ENCODE peak calls at places on chromosomes 4 and X, in ten cellular contexts. One of them, this sample, is unnamed.

GRCh38 chrX:69493193-69493592 is 10.9 kb upstream of the NALF2 start:
- DNase-seq in choroid plexus epithelial cell: peak
- DNase-seq in iris pigment epithelial cell: no peak
- DNase-seq in coronary artery: no peak
- DNase-seq in EL: no peak
- DNase-seq in upper lobe of right lung: no peak
- DNase-seq in stimulated activated CD4-positive, alpha-beta T cell treated with anti-CD3 and anti-CD28 coated beads, Interleukin-15, amount 100 ng/mL, for 1 hour: no peak
- DNase-seq in fibroblast of the aortic adventitia: peak
- DNase-seq in stomach: peak
- DNase-seq in GM23248: peak
- DNase-seq in this sample: peak

GRCh38 chrX:139739138-139739537 is 31.2 kb upstream of the MCF2 start:
- DNase-seq in EL: peak
- DNase-seq in coronary artery: no peak
- DNase-seq in fibroblast of the aortic adventitia: peak
- DNase-seq in GM23248: peak
- DNase-seq in upper lobe of right lung: no peak
- DNase-seq in iris pigment epithelial cell: peak
- DNase-seq in stomach: no peak
- DNase-seq in choroid plexus epithelial cell: no peak
- DNase-seq in stimulated activated CD4-positive, alpha-beta T cell treated with anti-CD3 and anti-CD28 coated beads, Interleukin-15, amount 100 ng/mL, for 1 hour: no peak
- DNase-seq in this sample: no peak

GRCh38 chr4:742742-743311 is 37.2 kb downstream of the PCGF3 start:
- DNase-seq in iris pigment epithelial cell: peak
- DNase-seq in stimulated activated CD4-positive, alpha-beta T cell treated with anti-CD3 and anti-CD28 coated beads, Interleukin-15, amount 100 ng/mL, for 1 hour: peak
- DNase-seq in GM23248: peak
- DNase-seq in upper lobe of right lung: peak
- DNase-seq in stomach: peak
- DNase-seq in EL: peak
- DNase-seq in choroid plexus epithelial cell: peak
- DNase-seq in coronary artery: no peak
- DNase-seq in fibroblast of the aortic adventitia: peak
- DNase-seq in this sample: peak

GRCh38 chrX:71282514-71283408 is 674 bp upstream of the NONO start:
- DNase-seq in upper lobe of right lung: no peak
- DNase-seq in GM23248: peak
- DNase-seq in coronary artery: no peak
- DNase-seq in choroid plexus epithelial cell: peak
- DNase-seq in fibroblast of the aortic adventitia: no peak
- DNase-seq in stimulated activated CD4-positive, alpha-beta T cell treated with anti-CD3 and anti-CD28 coated beads, Interleukin-15, amount 100 ng/mL, for 1 hour: peak
- DNase-seq in EL: no peak
- DNase-seq in stomach: no peak
- DNase-seq in iris pigment epithelial cell: peak
- DNase-seq in this sample: peak

GRCh38 chrX:31705816-31706215 is 634.0 kb upstream of the FTHL17 start:
- DNase-seq in coronary artery: no peak
- DNase-seq in stomach: no peak
- DNase-seq in choroid plexus epithelial cell: no peak
- DNase-seq in upper lobe of right lung: no peak
- DNase-seq in GM23248: no peak
- DNase-seq in fibroblast of the aortic adventitia: no peak
- DNase-seq in EL: no peak
- DNase-seq in iris pigment epithelial cell: no peak
- DNase-seq in stimulated activated CD4-positive, alpha-beta T cell treated with anti-CD3 and anti-CD28 coated beads, Interleukin-15, amount 100 ng/mL, for 1 hour: no peak
- DNase-seq in this sample: no peak

GRCh38 chr4:30950737-30951136 is 230.6 kb downstream of the PCDH7 start:
- DNase-seq in stimulated activated CD4-positive, alpha-beta T cell treated with anti-CD3 and anti-CD28 coated beads, Interleukin-15, amount 100 ng/mL, for 1 hour: no peak
- DNase-seq in coronary artery: no peak
- DNase-seq in EL: peak
- DNase-seq in iris pigment epithelial cell: no peak
- DNase-seq in choroid plexus epithelial cell: no peak
- DNase-seq in GM23248: no peak
- DNase-seq in upper lobe of right lung: no peak
- DNase-seq in stomach: no peak
- DNase-seq in fibroblast of the aortic adventitia: no peak
- DNase-seq in this sample: no peak

GRCh38 chr4:95092762-95093161 is 335.0 kb downstream of the BMPR1B start:
- DNase-seq in fibroblast of the aortic adventitia: no peak
- DNase-seq in coronary artery: no peak
- DNase-seq in upper lobe of right lung: no peak
- DNase-seq in EL: no peak
- DNase-seq in stimulated activated CD4-positive, alpha-beta T cell treated with anti-CD3 and anti-CD28 coated beads, Interleukin-15, amount 100 ng/mL, for 1 hour: no peak
- DNase-seq in GM23248: peak
- DNase-seq in choroid plexus epithelial cell: no peak
- DNase-seq in stomach: no peak
- DNase-seq in iris pigment epithelial cell: no peak
- DNase-seq in this sample: no peak

GRCh38 chrX:118974908-118975671 is 672 bp downstream of the LONRF3 start:
- DNase-seq in iris pigment epithelial cell: peak
- DNase-seq in EL: peak
- DNase-seq in coronary artery: peak
- DNase-seq in fibroblast of the aortic adventitia: no peak
- DNase-seq in upper lobe of right lung: peak
- DNase-seq in GM23248: peak
- DNase-seq in choroid plexus epithelial cell: no peak
- DNase-seq in stimulated activated CD4-positive, alpha-beta T cell treated with anti-CD3 and anti-CD28 coated beads, Interleukin-15, amount 100 ng/mL, for 1 hour: peak
- DNase-seq in stomach: peak
- DNase-seq in this sample: peak

GRCh38 chr4:39977489-39978377 is at the start of gene PDS5A:
- DNase-seq in EL: peak
- DNase-seq in stimulated activated CD4-positive, alpha-beta T cell treated with anti-CD3 and anti-CD28 coated beads, Interleukin-15, amount 100 ng/mL, for 1 hour: peak
- DNase-seq in stomach: peak
- DNase-seq in fibroblast of the aortic adventitia: peak
- DNase-seq in choroid plexus epithelial cell: peak
- DNase-seq in coronary artery: peak
- DNase-seq in upper lobe of right lung: peak
- DNase-seq in GM23248: peak
- DNase-seq in iris pigment epithelial cell: peak
- DNase-seq in this sample: peak

GRCh38 chrX:124736553-124737240 is 390.3 kb downstream of the SH2D1A start:
- DNase-seq in GM23248: no peak
- DNase-seq in stimulated activated CD4-positive, alpha-beta T cell treated with anti-CD3 and anti-CD28 coated beads, Interleukin-15, amount 100 ng/mL, for 1 hour: peak
- DNase-seq in upper lobe of right lung: no peak
- DNase-seq in fibroblast of the aortic adventitia: no peak
- DNase-seq in EL: no peak
- DNase-seq in choroid plexus epithelial cell: no peak
- DNase-seq in iris pigment epithelial cell: no peak
- DNase-seq in coronary artery: peak
- DNase-seq in stomach: no peak
- DNase-seq in this sample: no peak

GRCh38 chrX:153944140-153944799 is at the start of gene RENBP:
- DNase-seq in stomach: peak
- DNase-seq in upper lobe of right lung: peak
- DNase-seq in EL: no peak
- DNase-seq in choroid plexus epithelial cell: no peak
- DNase-seq in GM23248: no peak
- DNase-seq in iris pigment epithelial cell: no peak
- DNase-seq in fibroblast of the aortic adventitia: no peak
- DNase-seq in stimulated activated CD4-positive, alpha-beta T cell treated with anti-CD3 and anti-CD28 coated beads, Interleukin-15, amount 100 ng/mL, for 1 hour: no peak
- DNase-seq in coronary artery: no peak
- DNase-seq in this sample: peak

GRCh38 chr4:2742081-2742822 is 13.9 kb downstream of the TNIP2 start:
- DNase-seq in GM23248: no peak
- DNase-seq in stimulated activated CD4-positive, alpha-beta T cell treated with anti-CD3 and anti-CD28 coated beads, Interleukin-15, amount 100 ng/mL, for 1 hour: no peak
- DNase-seq in upper lobe of right lung: peak
- DNase-seq in coronary artery: no peak
- DNase-seq in stomach: no peak
- DNase-seq in iris pigment epithelial cell: no peak
- DNase-seq in EL: no peak
- DNase-seq in choroid plexus epithelial cell: no peak
- DNase-seq in fibroblast of the aortic adventitia: no peak
- DNase-seq in this sample: no peak

GRCh38 chrX:129961180-129962083 is 21.0 kb upstream of the BCORL1 start:
- DNase-seq in fibroblast of the aortic adventitia: no peak
- DNase-seq in coronary artery: no peak
- DNase-seq in iris pigment epithelial cell: peak
- DNase-seq in stomach: peak
- DNase-seq in choroid plexus epithelial cell: no peak
- DNase-seq in GM23248: peak
- DNase-seq in upper lobe of right lung: peak
- DNase-seq in EL: peak
- DNase-seq in stimulated activated CD4-positive, alpha-beta T cell treated with anti-CD3 and anti-CD28 coated beads, Interleukin-15, amount 100 ng/mL, for 1 hour: peak
- DNase-seq in this sample: peak

GRCh38 chr4:158604369-158604768 is 67.3 kb downstream of the C4orf46 start:
- DNase-seq in choroid plexus epithelial cell: no peak
- DNase-seq in stimulated activated CD4-positive, alpha-beta T cell treated with anti-CD3 and anti-CD28 coated beads, Interleukin-15, amount 100 ng/mL, for 1 hour: no peak
- DNase-seq in coronary artery: no peak
- DNase-seq in EL: no peak
- DNase-seq in upper lobe of right lung: no peak
- DNase-seq in GM23248: no peak
- DNase-seq in iris pigment epithelial cell: no peak
- DNase-seq in fibroblast of the aortic adventitia: no peak
- DNase-seq in stomach: no peak
- DNase-seq in this sample: no peak

GRCh38 chr4:73257995-73258667 is 467 bp downstream of the ANKRD17 start:
- DNase-seq in coronary artery: no peak
- DNase-seq in iris pigment epithelial cell: peak
- DNase-seq in stomach: no peak
- DNase-seq in GM23248: peak
- DNase-seq in upper lobe of right lung: no peak
- DNase-seq in stimulated activated CD4-positive, alpha-beta T cell treated with anti-CD3 and anti-CD28 coated beads, Interleukin-15, amount 100 ng/mL, for 1 hour: no peak
- DNase-seq in fibroblast of the aortic adventitia: peak
- DNase-seq in choroid plexus epithelial cell: peak
- DNase-seq in EL: peak
- DNase-seq in this sample: peak

GRCh38 chr4:187603093-187603395 is 392.5 kb upstream of the ZFP42 start:
- DNase-seq in upper lobe of right lung: no peak
- DNase-seq in choroid plexus epithelial cell: peak
- DNase-seq in coronary artery: no peak
- DNase-seq in fibroblast of the aortic adventitia: peak
- DNase-seq in stimulated activated CD4-positive, alpha-beta T cell treated with anti-CD3 and anti-CD28 coated beads, Interleukin-15, amount 100 ng/mL, for 1 hour: no peak
- DNase-seq in iris pigment epithelial cell: peak
- DNase-seq in GM23248: peak
- DNase-seq in stomach: no peak
- DNase-seq in EL: peak
- DNase-seq in this sample: no peak

GRCh38 chr4:151692821-151693504 is 67.8 kb downstream of the GATB start:
- DNase-seq in choroid plexus epithelial cell: no peak
- DNase-seq in stimulated activated CD4-positive, alpha-beta T cell treated with anti-CD3 and anti-CD28 coated beads, Interleukin-15, amount 100 ng/mL, for 1 hour: no peak
- DNase-seq in iris pigment epithelial cell: no peak
- DNase-seq in coronary artery: no peak
- DNase-seq in upper lobe of right lung: no peak
- DNase-seq in fibroblast of the aortic adventitia: no peak
- DNase-seq in stomach: no peak
- DNase-seq in EL: no peak
- DNase-seq in GM23248: no peak
- DNase-seq in this sample: peak

GRCh38 chrX:111352424-111352823 is 59.6 kb downstream of the DCX start:
- DNase-seq in GM23248: peak
- DNase-seq in upper lobe of right lung: no peak
- DNase-seq in fibroblast of the aortic adventitia: peak
- DNase-seq in EL: peak
- DNase-seq in coronary artery: no peak
- DNase-seq in iris pigment epithelial cell: peak
- DNase-seq in stomach: peak
- DNase-seq in stimulated activated CD4-positive, alpha-beta T cell treated with anti-CD3 and anti-CD28 coated beads, Interleukin-15, amount 100 ng/mL, for 1 hour: no peak
- DNase-seq in choroid plexus epithelial cell: peak
- DNase-seq in this sample: peak

GRCh38 chr4:180587379-180587778 is 1655.8 kb upstream of the TENM3 start:
- DNase-seq in GM23248: no peak
- DNase-seq in upper lobe of right lung: no peak
- DNase-seq in coronary artery: no peak
- DNase-seq in iris pigment epithelial cell: no peak
- DNase-seq in choroid plexus epithelial cell: no peak
- DNase-seq in EL: no peak
- DNase-seq in fibroblast of the aortic adventitia: no peak
- DNase-seq in stomach: no peak
- DNase-seq in stimulated activated CD4-positive, alpha-beta T cell treated with anti-CD3 and anti-CD28 coated beads, Interleukin-15, amount 100 ng/mL, for 1 hour: no peak
- DNase-seq in this sample: no peak

GRCh38 chr4:25080571-25080970 is 49.8 kb upstream of the LGI2 start:
- DNase-seq in fibroblast of the aortic adventitia: no peak
- DNase-seq in upper lobe of right lung: no peak
- DNase-seq in iris pigment epithelial cell: no peak
- DNase-seq in coronary artery: no peak
- DNase-seq in choroid plexus epithelial cell: no peak
- DNase-seq in stimulated activated CD4-positive, alpha-beta T cell treated with anti-CD3 and anti-CD28 coated beads, Interleukin-15, amount 100 ng/mL, for 1 hour: no peak
- DNase-seq in GM23248: no peak
- DNase-seq in EL: no peak
- DNase-seq in stomach: no peak
- DNase-seq in this sample: no peak

GRCh38 chrX:56113785-56114436 is 118.2 kb upstream of the KLF8 start:
- DNase-seq in GM23248: no peak
- DNase-seq in stimulated activated CD4-positive, alpha-beta T cell treated with anti-CD3 and anti-CD28 coated beads, Interleukin-15, amount 100 ng/mL, for 1 hour: no peak
- DNase-seq in fibroblast of the aortic adventitia: no peak
- DNase-seq in EL: no peak
- DNase-seq in coronary artery: no peak
- DNase-seq in stomach: no peak
- DNase-seq in upper lobe of right lung: peak
- DNase-seq in choroid plexus epithelial cell: no peak
- DNase-seq in iris pigment epithelial cell: no peak
- DNase-seq in this sample: no peak

GRCh38 chr4:38723726-38724506 is 58.9 kb downstream of the TLR10 start:
- DNase-seq in upper lobe of right lung: no peak
- DNase-seq in fibroblast of the aortic adventitia: peak
- DNase-seq in EL: peak
- DNase-seq in stomach: peak
- DNase-seq in stimulated activated CD4-positive, alpha-beta T cell treated with anti-CD3 and anti-CD28 coated beads, Interleukin-15, amount 100 ng/mL, for 1 hour: no peak
- DNase-seq in GM23248: peak
- DNase-seq in iris pigment epithelial cell: no peak
- DNase-seq in choroid plexus epithelial cell: no peak
- DNase-seq in coronary artery: no peak
- DNase-seq in this sample: no peak

GRCh38 chr4:140238353-140239041 is 84.5 kb upstream of the MAML3 start:
- DNase-seq in choroid plexus epithelial cell: peak
- DNase-seq in upper lobe of right lung: peak
- DNase-seq in iris pigment epithelial cell: peak
- DNase-seq in stomach: peak
- DNase-seq in fibroblast of the aortic adventitia: peak
- DNase-seq in coronary artery: peak
- DNase-seq in GM23248: peak
- DNase-seq in stimulated activated CD4-positive, alpha-beta T cell treated with anti-CD3 and anti-CD28 coated beads, Interleukin-15, amount 100 ng/mL, for 1 hour: no peak
- DNase-seq in EL: peak
- DNase-seq in this sample: peak

GRCh38 chrX:133550665-133551064 is 135.4 kb upstream of the GPC4 start:
- DNase-seq in stimulated activated CD4-positive, alpha-beta T cell treated with anti-CD3 and anti-CD28 coated beads, Interleukin-15, amount 100 ng/mL, for 1 hour: no peak
- DNase-seq in fibroblast of the aortic adventitia: no peak
- DNase-seq in iris pigment epithelial cell: no peak
- DNase-seq in stomach: no peak
- DNase-seq in choroid plexus epithelial cell: no peak
- DNase-seq in upper lobe of right lung: no peak
- DNase-seq in GM23248: no peak
- DNase-seq in coronary artery: no peak
- DNase-seq in EL: no peak
- DNase-seq in this sample: no peak

GRCh38 chr4:145909331-145909730 is 29.3 kb downstream of the ZNF827 start:
- DNase-seq in stimulated activated CD4-positive, alpha-beta T cell treated with anti-CD3 and anti-CD28 coated beads, Interleukin-15, amount 100 ng/mL, for 1 hour: no peak
- DNase-seq in fibroblast of the aortic adventitia: peak
- DNase-seq in EL: peak
- DNase-seq in GM23248: peak
- DNase-seq in stomach: peak
- DNase-seq in upper lobe of right lung: peak
- DNase-seq in iris pigment epithelial cell: no peak
- DNase-seq in coronary artery: no peak
- DNase-seq in choroid plexus epithelial cell: no peak
- DNase-seq in this sample: peak

GRCh38 chrX:124829930-124830329 is 483.6 kb downstream of the SH2D1A start:
- DNase-seq in iris pigment epithelial cell: no peak
- DNase-seq in stomach: no peak
- DNase-seq in choroid plexus epithelial cell: no peak
- DNase-seq in fibroblast of the aortic adventitia: no peak
- DNase-seq in GM23248: no peak
- DNase-seq in upper lobe of right lung: no peak
- DNase-seq in stimulated activated CD4-positive, alpha-beta T cell treated with anti-CD3 and anti-CD28 coated beads, Interleukin-15, amount 100 ng/mL, for 1 hour: no peak
- DNase-seq in EL: no peak
- DNase-seq in coronary artery: no peak
- DNase-seq in this sample: no peak

GRCh38 chr4:74631338-74631737 is 163.0 kb downstream of the BTC start:
- DNase-seq in choroid plexus epithelial cell: peak
- DNase-seq in fibroblast of the aortic adventitia: no peak
- DNase-seq in iris pigment epithelial cell: peak
- DNase-seq in upper lobe of right lung: no peak
- DNase-seq in GM23248: peak
- DNase-seq in stimulated activated CD4-positive, alpha-beta T cell treated with anti-CD3 and anti-CD28 coated beads, Interleukin-15, amount 100 ng/mL, for 1 hour: no peak
- DNase-seq in stomach: no peak
- DNase-seq in coronary artery: no peak
- DNase-seq in EL: no peak
- DNase-seq in this sample: no peak

GRCh38 chr4:29240641-29241040 is 1479.5 kb upstream of the PCDH7 start:
- DNase-seq in fibroblast of the aortic adventitia: no peak
- DNase-seq in EL: no peak
- DNase-seq in stimulated activated CD4-positive, alpha-beta T cell treated with anti-CD3 and anti-CD28 coated beads, Interleukin-15, amount 100 ng/mL, for 1 hour: no peak
- DNase-seq in coronary artery: no peak
- DNase-seq in iris pigment epithelial cell: no peak
- DNase-seq in stomach: no peak
- DNase-seq in GM23248: no peak
- DNase-seq in upper lobe of right lung: no peak
- DNase-seq in choroid plexus epithelial cell: no peak
- DNase-seq in this sample: no peak

This sample was measured in thyroid gland.